ENCODE peak calls at places on chromosomes 5 and 9, in four cellular contexts. K is spleen, V is adrenal gland, R is H1. T is an unnamed sample.

GRCh38 chr9:135073081-135073740 is 14.3 kb upstream of the OLFM1 start:
- DNase-seq in K (peak), V (no peak), R (no peak), T (no peak)

GRCh38 chr5:37988454-37989046 is 148.7 kb upstream of the GDNF start:
- DNase-seq in K (no peak), V (no peak), R (no peak), T (no peak)

GRCh38 chr5:56610093-56610698 is 205.2 kb upstream of the MAP3K1 start:
- DNase-seq in K (no peak), V (no peak), R (no peak), T (no peak)

GRCh38 chr9:88952976-88953375 is 38.3 kb upstream of the S1PR3 start:
- DNase-seq in K (no peak), V (no peak), R (peak), T (no peak)

GRCh38 chr9:130330202-130330601 is 64.6 kb downstream of the HMCN2 start:
- DNase-seq in K (no peak), V (no peak), R (no peak), T (no peak)

GRCh38 chr9:82419827-82420486 is 431.4 kb downstream of the SPATA31D1 start:
- DNase-seq in K (no peak), V (no peak), R (no peak), T (no peak)

GRCh38 chr9:87678650-87679355 is 47.1 kb upstream of the CTSL start:
- DNase-seq in K (no peak), V (peak), R (peak), T (peak)

GRCh38 chr5:127934791-127935256 is 148.7 kb upstream of the SLC12A2 start:
- DNase-seq in K (no peak), V (peak), R (no peak), T (no peak)

GRCh38 chr5:157528036-157528632 is 47.4 kb downstream of the ADAM19 start:
- DNase-seq in K (no peak), V (no peak), R (no peak), T (no peak)

GRCh38 chr9:131277673-131278420 is 1.5 kb upstream of the FAM78A start:
- DNase-seq in K (peak), V (peak), R (peak), T (peak)

GRCh38 chr9:122389799-122390481 is 19.1 kb downstream of the PTGS1 start:
- DNase-seq in K (no peak), V (no peak), R (no peak), T (peak)

GRCh38 chr9:27473135-27473534 is 51.0 kb upstream of the IFNK start:
- DNase-seq in K (peak), V (peak), R (no peak), T (no peak)

GRCh38 chr5:23412011-23412410 is 95.4 kb upstream of the PRDM9 start:
- DNase-seq in K (no peak), V (no peak), R (no peak), T (no peak)

GRCh38 chr9:127545196-127546124 is 66.6 kb upstream of the STXBP1 start:
- DNase-seq in K (no peak), V (peak), R (no peak), T (peak)
- TF ChIP-seq CTCF in K (no peak), V (no peak), R (no peak), T (no peak)

GRCh38 chr9:72529531-72529930 is 8.1 kb downstream of the TMC1 start:
- DNase-seq in K (no peak), V (no peak), R (no peak), T (no peak)

GRCh38 chr9:72527801-72528195 is 6.4 kb downstream of the TMC1 start:
- DNase-seq in K (no peak), V (no peak), R (no peak), T (no peak)

GRCh38 chr9:72526901-72527800 is 5.7 kb downstream of the TMC1 start:
- DNase-seq in K (peak), V (peak), R (peak), T (peak)

GRCh38 chr9:72524820-72525539 is 3.6 kb downstream of the TMC1 start:
- DNase-seq in K (no peak), V (peak), R (no peak), T (no peak)
- H3K4me3 ChIP-seq in K (no peak), V (no peak), R (no peak), T (no peak)

DNA sequence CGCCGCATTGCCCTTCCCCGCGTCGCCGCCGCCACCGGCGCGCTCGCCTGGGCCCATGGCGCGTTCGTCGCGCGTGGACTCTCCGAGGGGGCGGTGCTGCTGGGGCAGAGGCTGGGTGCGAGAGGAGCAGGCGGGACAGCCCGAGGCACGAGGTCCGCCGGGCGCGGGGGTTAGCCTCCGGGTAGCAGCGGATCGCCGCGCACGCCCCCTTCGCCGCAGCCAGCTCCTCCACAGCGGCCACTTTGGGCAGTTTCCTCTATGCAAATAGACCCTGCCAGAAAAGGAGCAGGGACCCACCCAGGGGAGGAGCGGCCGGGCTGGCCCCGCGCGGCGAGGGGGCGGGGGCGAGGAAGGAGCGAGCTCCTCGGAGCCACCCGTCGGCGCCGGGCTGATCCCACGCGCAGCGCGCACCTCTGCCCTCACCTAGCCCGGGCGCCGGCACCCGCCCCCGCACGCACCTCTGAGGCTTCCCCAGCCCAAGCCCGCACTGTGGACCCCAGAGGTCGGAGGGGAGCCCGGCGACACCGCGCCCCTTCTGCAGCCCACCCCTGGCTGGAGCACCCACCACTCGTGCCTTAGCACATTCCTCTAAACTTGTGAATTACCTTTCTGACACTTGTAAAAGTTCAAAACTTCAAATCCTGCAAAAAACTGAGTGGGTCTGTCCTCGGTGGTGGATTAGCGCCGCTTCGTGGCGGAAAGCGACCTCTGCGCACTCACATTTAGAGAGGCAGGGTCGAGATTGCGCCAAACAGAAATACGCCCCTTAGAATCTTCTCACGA is at the start of gene COL23A1:
- DNase-seq in K (peak), V (peak), R (peak), T (no peak)
- TF ChIP-seq POLR2A in K (no peak), V (no peak), R (no peak), T (no peak)

GRCh38 chr5:84379749-84380148 is 4.9 kb downstream of the EDIL3 start:
- DNase-seq in K (no peak), V (no peak), R (no peak), T (no peak)
- TF ChIP-seq CTCF in K (no peak), V (no peak), R (no peak), T (no peak)

T was measured in Peyer's patch.